ENCODE peak calls at places on chromosome 7, in six cellular contexts. One of them, this sample, is unnamed.

GRCh38 chr7:26155531-26156375 is 3.8 kb downstream of the NFE2L3 start:
- DNase-seq in K562: no peak
- DNase-seq in H1: no peak
- DNase-seq in SK-N-SH: no peak
- DNase-seq in GM12878: no peak
- DNase-seq in HepG2: peak
- DNase-seq in this sample: no peak

GRCh38 chr7:149775176-149775556 is 1.8 kb upstream of the ZNF467 start:
- DNase-seq in GM12878: no peak
- DNase-seq in H1: no peak
- DNase-seq in HepG2: no peak
- DNase-seq in K562: no peak
- DNase-seq in SK-N-SH: no peak
- DNase-seq in this sample: no peak

GRCh38 chr7:956031-956430 is 1.6 kb upstream of the ADAP1 start:
- DNase-seq in SK-N-SH: peak
- DNase-seq in GM12878: no peak
- DNase-seq in H1: no peak
- DNase-seq in K562: no peak
- DNase-seq in HepG2: no peak
- DNase-seq in this sample: no peak

GRCh38 chr7:102287082-102287464 is 405 bp downstream of the SH2B2 start:
- DNase-seq in GM12878: no peak
- DNase-seq in SK-N-SH: peak
- DNase-seq in HepG2: no peak
- DNase-seq in H1: no peak
- DNase-seq in K562: peak
- DNase-seq in this sample: no peak

GRCh38 chr7:94003446-94004023 is 620 bp downstream of the BET1 start:
- DNase-seq in K562: peak
- DNase-seq in SK-N-SH: no peak
- DNase-seq in HepG2: peak
- DNase-seq in H1: no peak
- DNase-seq in GM12878: no peak
- DNase-seq in this sample: no peak

GRCh38 chr7:32591938-32592337 is 96.6 kb downstream of the AVL9 start:
- DNase-seq in HepG2: no peak
- DNase-seq in SK-N-SH: no peak
- DNase-seq in K562: no peak
- DNase-seq in H1: no peak
- DNase-seq in GM12878: no peak
- DNase-seq in this sample: no peak

GRCh38 chr7:82211333-82211732 is 232.2 kb downstream of the CACNA2D1 start:
- DNase-seq in H1: no peak
- DNase-seq in SK-N-SH: no peak
- DNase-seq in GM12878: no peak
- DNase-seq in HepG2: no peak
- DNase-seq in K562: no peak
- DNase-seq in this sample: no peak

GRCh38 chr7:91314591-91315323 is 50.5 kb downstream of the FZD1 start:
- DNase-seq in H1: no peak
- DNase-seq in K562: no peak
- DNase-seq in HepG2: no peak
- DNase-seq in SK-N-SH: no peak
- DNase-seq in GM12878: no peak
- DNase-seq in this sample: no peak

GRCh38 chr7:47403341-47403866 is 178.5 kb downstream of the TNS3 start:
- DNase-seq in GM12878: no peak
- DNase-seq in SK-N-SH: no peak
- DNase-seq in H1: no peak
- DNase-seq in HepG2: no peak
- DNase-seq in K562: no peak
- DNase-seq in this sample: no peak

GRCh38 chr7:72003236-72003635 is 408.9 kb downstream of the CALN1 start:
- DNase-seq in H1: no peak
- DNase-seq in HepG2: no peak
- DNase-seq in K562: no peak
- DNase-seq in GM12878: no peak
- DNase-seq in SK-N-SH: no peak
- DNase-seq in this sample: no peak

GRCh38 chr7:43114451-43114765 is 2.0 kb downstream of the HECW1 start:
- DNase-seq in H1: no peak
- DNase-seq in SK-N-SH: no peak
- DNase-seq in K562: no peak
- DNase-seq in GM12878: no peak
- DNase-seq in HepG2: no peak
- DNase-seq in this sample: no peak

GRCh38 chr7:117323585-117323876 is 673 bp upstream of the WNT2 start:
- DNase-seq in K562: no peak
- DNase-seq in GM12878: no peak
- DNase-seq in H1: no peak
- DNase-seq in SK-N-SH: no peak
- DNase-seq in HepG2: no peak
- DNase-seq in this sample: no peak

GRCh38 chr7:156147771-156148504 is 335.7 kb upstream of the SHH start:
- DNase-seq in K562: no peak
- DNase-seq in SK-N-SH: no peak
- DNase-seq in GM12878: no peak
- DNase-seq in HepG2: no peak
- DNase-seq in H1: no peak
- DNase-seq in this sample: no peak

GRCh38 chr7:111085356-111085755 is 5.6 kb upstream of the LRRN3 start:
- DNase-seq in HepG2: no peak
- DNase-seq in GM12878: no peak
- DNase-seq in K562: no peak
- DNase-seq in H1: no peak
- DNase-seq in SK-N-SH: no peak
- DNase-seq in this sample: no peak

GRCh38 chr7:99729501-99730261 is 5.3 kb downstream of the CYP3A7 start:
- DNase-seq in GM12878: no peak
- DNase-seq in H1: no peak
- DNase-seq in SK-N-SH: no peak
- DNase-seq in K562: no peak
- DNase-seq in HepG2: peak
- DNase-seq in this sample: no peak

GRCh38 chr7:2048531-2048930 is 184.2 kb downstream of the MAD1L1 start:
- DNase-seq in SK-N-SH: no peak
- DNase-seq in H1: no peak
- DNase-seq in GM12878: no peak
- DNase-seq in HepG2: no peak
- DNase-seq in K562: no peak
- DNase-seq in this sample: no peak

GRCh38 chr7:26533163-26533562 is 241.5 kb downstream of the SNX10 start:
- DNase-seq in SK-N-SH: no peak
- DNase-seq in GM12878: no peak
- DNase-seq in H1: no peak
- DNase-seq in K562: no peak
- DNase-seq in HepG2: no peak
- DNase-seq in this sample: no peak

GRCh38 chr7:130461256-130461655 is 20.4 kb upstream of the CEP41 start:
- DNase-seq in SK-N-SH: no peak
- DNase-seq in HepG2: no peak
- DNase-seq in GM12878: no peak
- DNase-seq in H1: no peak
- DNase-seq in K562: no peak
- DNase-seq in this sample: no peak

GRCh38 chr7:111639894-111640293 is 77.6 kb upstream of the IMMP2L start:
- DNase-seq in HepG2: no peak
- DNase-seq in SK-N-SH: no peak
- DNase-seq in H1: no peak
- DNase-seq in K562: no peak
- DNase-seq in GM12878: no peak
- DNase-seq in this sample: no peak

GRCh38 chr7:88546808-88547207 is 212.7 kb upstream of the ZNF804B start:
- DNase-seq in GM12878: peak
- DNase-seq in HepG2: peak
- DNase-seq in H1: peak
- DNase-seq in SK-N-SH: peak
- DNase-seq in K562: peak
- DNase-seq in this sample: peak

GRCh38 chr7:105268511-105269392 is 120.0 kb downstream of the SRPK2 start:
- DNase-seq in K562: no peak
- DNase-seq in SK-N-SH: peak
- DNase-seq in GM12878: no peak
- DNase-seq in HepG2: peak
- DNase-seq in H1: no peak
- DNase-seq in this sample: peak

GRCh38 chr7:25832926-25833325 is 319.1 kb upstream of the NFE2L3 start:
- DNase-seq in K562: no peak
- DNase-seq in GM12878: no peak
- DNase-seq in SK-N-SH: no peak
- DNase-seq in H1: no peak
- DNase-seq in HepG2: no peak
- DNase-seq in this sample: no peak

GRCh38 chr7:22320416-22320815 is 36.5 kb downstream of the RAPGEF5 start:
- DNase-seq in SK-N-SH: no peak
- DNase-seq in HepG2: no peak
- DNase-seq in H1: no peak
- DNase-seq in GM12878: no peak
- DNase-seq in K562: no peak
- DNase-seq in this sample: no peak

GRCh38 chr7:7793921-7794320 is 75.5 kb upstream of the RPA3 start:
- DNase-seq in HepG2: no peak
- DNase-seq in H1: no peak
- DNase-seq in SK-N-SH: no peak
- DNase-seq in GM12878: no peak
- DNase-seq in K562: no peak
- DNase-seq in this sample: no peak

GRCh38 chr7:47394751-47395252 is 187.1 kb downstream of the TNS3 start:
- DNase-seq in SK-N-SH: no peak
- DNase-seq in HepG2: no peak
- DNase-seq in H1: no peak
- DNase-seq in K562: no peak
- DNase-seq in GM12878: no peak
- DNase-seq in this sample: no peak

GRCh38 chr7:114255404-114255841 is 159.2 kb upstream of the FOXP2 start:
- DNase-seq in K562: no peak
- DNase-seq in SK-N-SH: no peak
- DNase-seq in H1: no peak
- DNase-seq in HepG2: no peak
- DNase-seq in GM12878: no peak
- DNase-seq in this sample: no peak

GRCh38 chr7:154774303-154774702 is 228.6 kb downstream of the PAXIP1 start:
- DNase-seq in HepG2: no peak
- DNase-seq in SK-N-SH: peak
- DNase-seq in K562: no peak
- DNase-seq in GM12878: no peak
- DNase-seq in H1: no peak
- DNase-seq in this sample: no peak

GRCh38 chr7:158781217-158781975 is 47.9 kb downstream of the ESYT2 start:
- DNase-seq in H1: no peak
- DNase-seq in K562: no peak
- DNase-seq in SK-N-SH: no peak
- DNase-seq in HepG2: no peak
- DNase-seq in GM12878: no peak
- DNase-seq in this sample: no peak

GRCh38 chr7:158784270-158784669 is 45.0 kb downstream of the ESYT2 start:
- DNase-seq in GM12878: no peak
- DNase-seq in HepG2: no peak
- DNase-seq in H1: peak
- DNase-seq in K562: no peak
- DNase-seq in SK-N-SH: no peak
- DNase-seq in this sample: no peak

GRCh38 chr7:158781976-158782637 is 47.2 kb downstream of the ESYT2 start:
- DNase-seq in HepG2: no peak
- DNase-seq in SK-N-SH: no peak
- DNase-seq in GM12878: no peak
- DNase-seq in K562: no peak
- DNase-seq in H1: peak
- DNase-seq in this sample: no peak

GRCh38 chr7:158783595-158783994 is 45.7 kb downstream of the ESYT2 start:
- DNase-seq in GM12878: no peak
- DNase-seq in HepG2: no peak
- DNase-seq in K562: no peak
- DNase-seq in H1: peak
- DNase-seq in SK-N-SH: no peak
- DNase-seq in this sample: no peak

GRCh38 chr7:158782638-158783490 is 46.4 kb downstream of the ESYT2 start:
- DNase-seq in SK-N-SH: no peak
- DNase-seq in K562: no peak
- DNase-seq in H1: peak
- DNase-seq in GM12878: no peak
- DNase-seq in HepG2: peak
- DNase-seq in this sample: no peak
- TF ChIP-seq GABPA in SK-N-SH: no peak
- TF ChIP-seq GABPA in K562: no peak
- TF ChIP-seq GABPA in H1: no peak
- TF ChIP-seq GABPA in GM12878: no peak
- TF ChIP-seq GABPA in HepG2: no peak
- TF ChIP-seq GABPA in this sample: no peak

GRCh38 chr7:132575336-132575986 is 809 bp downstream of the PLXNA4 start:
- DNase-seq in GM12878: no peak
- DNase-seq in K562: no peak
- DNase-seq in HepG2: no peak
- DNase-seq in H1: peak
- DNase-seq in SK-N-SH: peak
- DNase-seq in this sample: no peak
- TF ChIP-seq GABPA in GM12878: no peak
- TF ChIP-seq GABPA in K562: no peak
- TF ChIP-seq GABPA in HepG2: no peak
- TF ChIP-seq GABPA in H1: no peak
- TF ChIP-seq GABPA in SK-N-SH: no peak
- TF ChIP-seq GABPA in this sample: no peak

DNA sequence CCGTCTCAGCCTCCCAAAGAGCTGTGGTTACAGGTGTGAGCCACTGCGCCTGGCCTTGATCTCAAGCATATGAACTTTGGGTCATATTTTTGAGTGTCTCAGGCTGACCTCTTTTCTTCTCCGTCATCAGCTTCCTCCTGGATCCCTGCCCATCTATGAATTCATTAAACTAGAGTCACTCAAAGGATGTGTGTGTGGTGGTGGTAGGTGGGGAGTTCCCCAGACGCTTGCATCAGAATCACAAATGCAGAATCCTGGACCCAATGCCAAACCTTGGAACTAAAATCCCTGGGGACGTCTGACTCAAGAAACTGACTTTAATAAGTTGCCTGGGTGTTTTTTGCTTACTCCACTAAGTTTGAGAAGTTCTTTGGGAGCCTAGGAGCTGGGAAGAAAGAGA is 6.7 kb upstream of the CREB5 start:
- DNase-seq in SK-N-SH: no peak
- DNase-seq in H1: no peak
- DNase-seq in GM12878: no peak
- DNase-seq in HepG2: no peak
- DNase-seq in K562: no peak
- DNase-seq in this sample: no peak
- TF ChIP-seq GABPA in SK-N-SH: no peak
- TF ChIP-seq GABPA in H1: no peak
- TF ChIP-seq GABPA in GM12878: no peak
- TF ChIP-seq GABPA in HepG2: no peak
- TF ChIP-seq GABPA in K562: no peak
- TF ChIP-seq GABPA in this sample: no peak

DNA sequence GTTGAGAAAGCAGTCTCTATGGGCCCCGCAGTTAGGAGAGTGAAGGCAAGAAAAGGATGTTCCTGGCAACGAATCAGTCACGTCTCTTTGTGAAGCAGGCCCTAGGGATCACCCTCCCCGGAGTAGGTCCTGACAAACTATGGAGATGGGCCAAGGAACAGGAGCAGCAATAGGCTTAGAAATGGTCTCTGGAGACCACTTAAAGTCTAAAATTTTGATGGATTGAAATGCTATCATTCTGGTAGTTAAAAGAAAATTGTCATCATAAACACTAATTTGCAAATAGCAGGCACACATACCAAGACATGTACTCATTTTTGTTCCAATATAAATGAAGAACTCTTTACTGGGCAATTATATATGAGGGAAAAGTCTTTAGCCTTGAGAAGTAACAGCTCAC is 123.5 kb downstream of the ITGB8 start:
- DNase-seq in SK-N-SH: no peak
- DNase-seq in H1: no peak
- DNase-seq in K562: no peak
- DNase-seq in HepG2: no peak
- DNase-seq in GM12878: no peak
- DNase-seq in this sample: no peak
- TF ChIP-seq GABPA in SK-N-SH: no peak
- TF ChIP-seq GABPA in H1: no peak
- TF ChIP-seq GABPA in K562: no peak
- TF ChIP-seq GABPA in HepG2: no peak
- TF ChIP-seq GABPA in GM12878: no peak
- TF ChIP-seq GABPA in this sample: no peak